ENCODE peak calls at places on chromosomes 4 and X, in six cellular contexts. J is H4, F is EH, S is NCI-H2081, Q is mucosa of descending colon, C is AG08395. R is an unnamed sample.

GRCh38 chr4:114773341-114773740 is 174.7 kb downstream of the UGT8 start:
- DNase-seq in J (no peak), F (no peak), S (no peak), Q (no peak), C (no peak), R (no peak)

GRCh38 chr4:185382754-185383153 is 13.0 kb downstream of the LRP2BP start:
- DNase-seq in J (no peak), F (no peak), S (no peak), Q (no peak), C (no peak), R (no peak)

GRCh38 chr4:164023214-164023613 is 528.7 kb downstream of the TMA16 start:
- DNase-seq in J (no peak), F (no peak), S (no peak), Q (no peak), C (no peak), R (no peak)

GRCh38 chr4:120753854-120754253 is 168.7 kb downstream of the PRDM5 start:
- DNase-seq in J (no peak), F (no peak), S (peak), Q (peak), C (no peak), R (no peak)

GRCh38 chr4:144176476-144176875 is 36.0 kb upstream of the GYPA start:
- DNase-seq in J (no peak), F (no peak), S (no peak), Q (no peak), C (no peak), R (no peak)

GRCh38 chrX:153779891-153780677 is 757 bp upstream of the SRPK3 start:
- DNase-seq in J (no peak), F (peak), S (no peak), Q (no peak), C (no peak), R (no peak)

GRCh38 chrX:118536687-118537461 is 41.3 kb downstream of the DOCK11 start:
- DNase-seq in J (peak), F (peak), S (no peak), Q (no peak), C (no peak), R (no peak)

GRCh38 chr4:76879731-76880364 is 18.1 kb downstream of the SOWAHB start:
- DNase-seq in J (no peak), F (peak), S (no peak), Q (no peak), C (no peak), R (no peak)

GRCh38 chrX:130118396-130118795 is 8.1 kb upstream of the ELF4 start:
- DNase-seq in J (peak), F (peak), S (no peak), Q (no peak), C (peak), R (no peak)

GRCh38 chrX:9392445-9392844 is 72.4 kb upstream of the TBL1X start:
- DNase-seq in J (no peak), F (peak), S (no peak), Q (no peak), C (no peak), R (no peak)

GRCh38 chr4:114041117-114041475 is 61.6 kb upstream of the ARSJ start:
- DNase-seq in J (no peak), F (peak), S (no peak), Q (no peak), C (no peak), R (no peak)

GRCh38 chr4:109994415-109994827 is 81.7 kb downstream of the EGF start:
- DNase-seq in J (no peak), F (no peak), S (no peak), Q (no peak), C (no peak), R (no peak)

GRCh38 chr4:181225616-181226261 is 1017.5 kb upstream of the TENM3 start:
- DNase-seq in J (no peak), F (no peak), S (no peak), Q (no peak), C (no peak), R (no peak)

GRCh38 chr4:37685726-37686372 is 327 bp downstream of the RELL1 start:
- DNase-seq in J (no peak), F (peak), S (peak), Q (peak), C (peak), R (peak)

GRCh38 chrX:135463937-135464336 is 42.2 kb downstream of the SMIM10L2A start:
- DNase-seq in J (peak), F (peak), S (no peak), Q (no peak), C (no peak), R (no peak)

GRCh38 chr4:107891299-107891698 is 40.0 kb upstream of the CYP2U1 start:
- DNase-seq in J (no peak), F (no peak), S (no peak), Q (no peak), C (no peak), R (no peak)

GRCh38 chr4:155999743-156000142 is 46.1 kb upstream of the CTSO start:
- DNase-seq in J (no peak), F (no peak), S (no peak), Q (no peak), C (no peak), R (no peak)

GRCh38 chr4:138707746-138708145 is 307.8 kb upstream of the NOCT start:
- DNase-seq in J (no peak), F (no peak), S (no peak), Q (no peak), C (peak), R (no peak)

GRCh38 chr4:168451744-168452394 is 28.4 kb downstream of the DDX60L start:
- DNase-seq in J (peak), F (peak), S (no peak), Q (no peak), C (peak), R (no peak)

GRCh38 chrX:132482632-132483031 is 6.2 kb downstream of the MBNL3 start:
- DNase-seq in J (no peak), F (no peak), S (no peak), Q (no peak), C (no peak), R (no peak)

GRCh38 chr4:18203936-18204335 is 182.4 kb upstream of the LCORL start:
- DNase-seq in J (no peak), F (no peak), S (no peak), Q (no peak), C (no peak), R (no peak)

GRCh38 chrX:16188687-16189086 is 21.4 kb downstream of the MAGEB17 start:
- DNase-seq in J (no peak), F (peak), S (peak), Q (no peak), C (peak), R (no peak)

GRCh38 chr4:67126115-67126514 is 419.2 kb downstream of the CENPC start:
- DNase-seq in J (no peak), F (no peak), S (no peak), Q (no peak), C (no peak), R (no peak)

GRCh38 chr4:111537165-111537564 is 608.1 kb upstream of the FAM241A start:
- DNase-seq in J (no peak), F (no peak), S (no peak), Q (no peak), C (no peak), R (no peak)

GRCh38 chr4:100986360-100986868 is 360.9 kb downstream of the PPP3CA start:
- DNase-seq in J (no peak), F (peak), S (no peak), Q (no peak), C (no peak), R (peak)

GRCh38 chr4:122045533-122045932 is 93.7 kb upstream of the TRPC3 start:
- DNase-seq in J (peak), F (peak), S (peak), Q (peak), C (peak), R (peak)

GRCh38 chr4:122346036-122346435 is 32.8 kb upstream of the ADAD1 start:
- DNase-seq in J (no peak), F (peak), S (no peak), Q (no peak), C (peak), R (no peak)

GRCh38 chrX:17535229-17535628 is 160.2 kb downstream of the NHS start:
- DNase-seq in J (no peak), F (peak), S (no peak), Q (peak), C (peak), R (peak)

GRCh38 chr4:777520-778262 is 48.2 kb downstream of the CPLX1 start:
- DNase-seq in J (no peak), F (no peak), S (no peak), Q (no peak), C (no peak), R (no peak)

GRCh38 chr4:109171098-109171497 is 131.4 kb downstream of the COL25A1 start:
- DNase-seq in J (no peak), F (no peak), S (no peak), Q (no peak), C (no peak), R (no peak)

GRCh38 chr4:42501624-42502401 is 104.5 kb downstream of the SHISA3 start:
- DNase-seq in J (no peak), F (no peak), S (no peak), Q (no peak), C (no peak), R (no peak)

GRCh38 chrX:69060631-69061408 is 104.4 kb downstream of the PJA1 start:
- DNase-seq in J (no peak), F (peak), S (no peak), Q (peak), C (peak), R (peak)

GRCh38 chrX:103398321-103398937 is 22.1 kb downstream of the BEX3 start:
- DNase-seq in J (peak), F (peak), S (no peak), Q (no peak), C (peak), R (no peak)